ENCODE peak calls at places on chromosomes 3 and 15, in seven cellular contexts. O, V, M, E, D, Y and W are unnamed samples.

GRCh38 chr3:170180107-170180951 is 1.2 kb downstream of the PHC3 start:
- DNase-seq in E (peak), Y (no peak), O (no peak), V (no peak), D (peak), M (peak), W (peak)

GRCh38 chr3:113623324-113623723 is 73.1 kb downstream of the USF3 start:
- DNase-seq in E (peak), M (no peak), V (no peak), O (peak), Y (peak), D (peak), W (peak)

GRCh38 chr3:171480526-171480925 is 20.3 kb upstream of the TNIK start:
- DNase-seq in M (no peak), E (no peak), D (no peak), Y (no peak), O (no peak), V (no peak), W (no peak)

GRCh38 chr15:31214158-31214863 is 112.3 kb upstream of the KLF13 start:
- DNase-seq in V (no peak), D (no peak), Y (no peak), E (no peak), M (no peak), O (no peak), W (no peak)

GRCh38 chr15:49438970-49439631 is 16.1 kb downstream of the FGF7 start:
- DNase-seq in O (no peak), D (no peak), E (peak), Y (no peak), M (no peak), V (no peak), W (no peak)

GRCh38 chr3:138349926-138350665 is 1.7 kb downstream of the MRAS start:
- DNase-seq in D (peak), E (no peak), Y (no peak), O (no peak), M (peak), V (no peak), W (no peak)

GRCh38 chr3:73255609-73256029 is 194.2 kb downstream of the EBLN2 start:
- DNase-seq in V (no peak), O (no peak), M (peak), Y (no peak), D (no peak), E (no peak), W (peak)

GRCh38 chr3:11251807-11252176 is 20.4 kb upstream of the ATG7 start:
- DNase-seq in M (no peak), Y (no peak), D (no peak), V (no peak), E (no peak), O (no peak), W (no peak)

GRCh38 chr3:67640023-67640660 is 14.3 kb downstream of the SUCLG2 start:
- DNase-seq in Y (no peak), M (peak), O (no peak), V (no peak), E (no peak), D (no peak), W (peak)

GRCh38 chr3:172622916-172623700 is 87.8 kb downstream of the NCEH1 start:
- DNase-seq in V (no peak), E (no peak), M (peak), D (peak), Y (no peak), O (no peak), W (peak)

GRCh38 chr3:124429129-124429815 is 301.0 kb upstream of the UMPS start:
- DNase-seq in O (no peak), E (peak), Y (no peak), V (no peak), M (peak), D (peak), W (peak)

GRCh38 chr3:157026091-157026490 is 133.9 kb downstream of the CCNL1 start:
- DNase-seq in Y (no peak), V (no peak), E (no peak), M (no peak), O (no peak), D (no peak), W (no peak)

GRCh38 chr15:38563723-38564519 is 693 bp downstream of the RASGRP1 start:
- DNase-seq in O (peak), Y (no peak), V (peak), D (peak), E (peak), M (peak), W (peak)

GRCh38 chr15:40942337-40942854 is 10.9 kb upstream of the CHAC1 start:
- DNase-seq in O (peak), D (peak), E (peak), M (no peak), V (no peak), Y (no peak), W (peak)

GRCh38 chr3:63709576-63709975 is 57.1 kb downstream of the SNTN start:
- DNase-seq in M (no peak), Y (no peak), D (no peak), V (no peak), E (no peak), O (no peak), W (no peak)

GRCh38 chr3:177522051-177522450 is 324.8 kb upstream of the TBL1XR1 start:
- DNase-seq in D (no peak), E (no peak), M (no peak), V (no peak), O (no peak), Y (no peak), W (no peak)

GRCh38 chr15:92869977-92870644 is 30.0 kb upstream of the CHD2 start:
- DNase-seq in D (no peak), E (no peak), V (no peak), O (no peak), M (peak), Y (no peak), W (no peak)

GRCh38 chr3:156551261-156551660 is 3.7 kb downstream of the SSR3 start:
- DNase-seq in D (peak), V (no peak), E (peak), Y (no peak), O (no peak), M (peak), W (peak)

GRCh38 chr3:81808900-81809299 is 47.5 kb upstream of the GBE1 start:
- DNase-seq in V (no peak), Y (no peak), D (no peak), E (no peak), M (no peak), O (no peak), W (no peak)

GRCh38 chr3:192917508-192918274 is at the start of gene MB21D2:
- DNase-seq in V (peak), D (peak), M (peak), E (peak), Y (no peak), O (peak), W (peak)

GRCh38 chr3:63245842-63246241 is 32.3 kb upstream of the SYNPR start:
- DNase-seq in Y (no peak), V (no peak), O (no peak), E (no peak), D (no peak), M (no peak), W (no peak)

GRCh38 chr15:70852501-70853269 is 1.3 kb downstream of the LARP6 start:
- DNase-seq in M (peak), O (no peak), Y (no peak), D (peak), E (no peak), V (no peak), W (no peak)

GRCh38 chr3:38566215-38566528 is 70.0 kb downstream of the EXOG start:
- DNase-seq in E (no peak), M (no peak), Y (no peak), D (no peak), V (no peak), O (peak), W (no peak)

GRCh38 chr3:195151866-195152526 is 119.0 kb downstream of the XXYLT1 start:
- DNase-seq in V (no peak), O (no peak), Y (no peak), E (peak), D (peak), M (peak), W (no peak)

GRCh38 chr3:174204765-174205164 is 654.4 kb upstream of the NAALADL2 start:
- DNase-seq in V (no peak), Y (no peak), O (no peak), M (no peak), E (no peak), D (no peak), W (no peak)

GRCh38 chr3:180073561-180073960 is 36.8 kb upstream of the PEX5L start:
- DNase-seq in M (no peak), O (no peak), D (no peak), V (no peak), Y (no peak), E (peak), W (no peak)

GRCh38 chr15:39795486-39795885 is 12.8 kb upstream of the FSIP1 start:
- DNase-seq in Y (no peak), M (no peak), V (no peak), E (no peak), O (no peak), D (no peak), W (no peak)

GRCh38 chr15:39794970-39795369 is 12.3 kb upstream of the FSIP1 start:
- DNase-seq in M (no peak), D (no peak), Y (no peak), O (no peak), V (no peak), E (no peak), W (no peak)

GRCh38 chr15:39792954-39793353 is 10.3 kb upstream of the FSIP1 start:
- DNase-seq in O (no peak), V (no peak), D (no peak), M (peak), E (no peak), Y (no peak), W (no peak)

GRCh38 chr15:39792025-39792893 is 9.6 kb upstream of the FSIP1 start:
- DNase-seq in O (no peak), V (no peak), D (no peak), M (peak), E (no peak), Y (no peak), W (no peak)

GRCh38 chr15:39793923-39794322 is 11.3 kb upstream of the FSIP1 start:
- DNase-seq in M (no peak), V (no peak), D (no peak), E (no peak), O (no peak), Y (no peak), W (no peak)
- H3K23ac ChIP-seq in M (peak), V (no peak), D (no peak), E (no peak), O (no peak), Y (no peak), W (no peak)

GRCh38 chr15:82935382-82935781 is 17.1 kb downstream of the HOMER2 start:
- DNase-seq in E (no peak), Y (no peak), M (no peak), V (no peak), D (no peak), O (no peak), W (no peak)
- H3K4ac ChIP-seq in E (no peak), Y (no peak), M (no peak), V (no peak), D (no peak), O (no peak), W (no peak)

DNA sequence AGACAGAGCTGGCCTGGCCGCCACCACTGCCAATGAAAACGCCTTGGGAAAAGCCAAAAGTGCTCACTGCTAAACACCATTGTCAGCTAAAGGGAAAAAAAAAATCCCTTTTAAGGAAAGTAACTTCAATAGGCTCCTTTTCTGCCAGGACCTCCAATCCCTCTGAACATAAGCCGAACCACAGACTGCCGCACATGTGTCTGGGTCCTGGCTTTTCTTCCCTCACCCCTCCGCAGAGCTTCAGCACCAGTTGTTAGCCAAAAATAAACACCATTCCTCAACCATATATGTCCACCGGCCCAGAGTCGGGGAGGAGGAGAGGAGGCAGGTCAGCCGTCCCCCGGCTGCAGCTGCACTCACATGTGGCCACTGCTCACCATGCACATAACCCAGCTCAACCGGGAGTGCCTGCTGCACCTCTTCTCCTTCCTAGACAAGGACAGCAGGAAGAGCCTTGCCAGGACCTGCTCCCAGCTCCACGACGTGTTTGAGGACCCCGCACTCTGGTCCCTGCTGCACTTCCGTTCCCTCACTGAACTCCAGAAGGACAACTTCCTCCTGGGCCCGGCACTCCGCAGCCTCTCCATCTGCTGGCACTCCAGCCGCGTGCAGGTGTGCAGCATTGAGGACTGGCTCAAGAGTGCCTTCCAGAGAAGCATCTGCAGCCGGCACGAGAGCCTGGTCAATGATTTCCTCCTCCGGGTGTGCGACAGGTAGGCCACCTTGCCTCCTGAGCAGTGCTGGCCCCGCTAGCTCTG is at the start of gene FBXL22:
- DNase-seq in D (peak), E (no peak), V (no peak), M (peak), Y (no peak), O (peak), W (no peak)
- H3K23ac ChIP-seq in D (no peak), E (no peak), V (peak), M (peak), Y (no peak), O (no peak), W (no peak)

DNA sequence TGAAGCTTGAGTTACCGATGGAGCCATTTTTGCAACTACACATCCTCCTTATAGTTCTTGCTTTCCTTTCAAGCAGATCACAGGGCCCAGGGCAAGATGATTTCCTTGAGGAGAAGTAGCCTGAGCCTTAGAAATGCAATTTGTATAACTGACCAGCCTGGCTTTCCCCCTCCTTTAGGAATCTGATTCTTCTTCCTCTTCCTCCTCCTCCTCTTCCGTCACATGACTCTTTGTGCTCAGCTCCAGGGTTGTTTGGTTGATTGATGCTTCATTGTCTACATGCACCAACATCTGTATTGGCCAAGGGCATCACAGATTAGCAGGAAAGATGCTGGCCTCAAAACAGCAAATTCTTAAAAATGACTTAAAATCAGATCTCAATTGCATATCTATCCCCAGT is 3.3 kb downstream of the SNAPC5 start:
- DNase-seq in E (no peak), M (no peak), V (no peak), Y (no peak), D (no peak), O (no peak), W (no peak)
- H3K4ac ChIP-seq in E (no peak), M (no peak), V (no peak), Y (no peak), D (no peak), O (no peak), W (no peak)

GRCh38 chr3:126607214-126607908 is 47.6 kb downstream of the TXNRD3 start:
- DNase-seq in E (no peak), M (peak), Y (no peak), O (no peak), V (no peak), D (peak), W (no peak)

GRCh38 chr3:126604691-126605090 is 46.0 kb upstream of the C3orf22 start:
- DNase-seq in D (no peak), O (no peak), V (no peak), M (no peak), Y (no peak), E (no peak), W (no peak)

GRCh38 chr3:126606021-126606420 is 47.3 kb upstream of the C3orf22 start:
- DNase-seq in M (no peak), O (no peak), Y (no peak), V (no peak), E (no peak), D (no peak), W (no peak)
- H3K23ac ChIP-seq in M (no peak), O (no peak), Y (no peak), V (no peak), E (no peak), D (no peak), W (no peak)

GRCh38 chr15:93880358-93880757 is 351.0 kb upstream of the MCTP2 start:
- DNase-seq in E (no peak), O (no peak), M (no peak), V (no peak), D (no peak), Y (no peak), W (no peak)

GRCh38 chr15:93882133-93882532 is 349.2 kb upstream of the MCTP2 start:
- DNase-seq in D (no peak), V (no peak), Y (no peak), M (no peak), E (no peak), O (no peak), W (no peak)

GRCh38 chr15:93882779-93883178 is 348.6 kb upstream of the MCTP2 start:
- DNase-seq in O (no peak), V (no peak), E (peak), M (no peak), Y (no peak), D (no peak), W (no peak)

GRCh38 chr15:93881310-93881709 is 350.1 kb upstream of the MCTP2 start:
- DNase-seq in O (no peak), E (no peak), V (no peak), M (no peak), Y (no peak), D (no peak), W (no peak)
- H3K4ac ChIP-seq in O (no peak), E (no peak), V (no peak), M (no peak), Y (no peak), D (no peak), W (no peak)